ENCODE peak calls at places on chromosomes 4 and X, in nine cellular contexts. One of them, this sample, is unnamed.

GRCh38 chr4:121953860-121954259 is 2.0 kb upstream of the TRPC3 start:
- DNase-seq in substantia nigra: no peak
- DNase-seq in ascending aorta: no peak
- DNase-seq in IMR-90: no peak
- DNase-seq in GM23248: no peak
- DNase-seq in brain microvascular endothelial cell: no peak
- DNase-seq in A549: no peak
- DNase-seq in naive thymus-derived CD4-positive, alpha-beta T cell: no peak
- DNase-seq in heart right ventricle: no peak
- DNase-seq in this sample: no peak

GRCh38 chrX:15854080-15854655 is 445 bp downstream of the AP1S2 start:
- DNase-seq in ascending aorta: peak
- DNase-seq in brain microvascular endothelial cell: no peak
- DNase-seq in substantia nigra: peak
- DNase-seq in IMR-90: no peak
- DNase-seq in A549: peak
- DNase-seq in naive thymus-derived CD4-positive, alpha-beta T cell: peak
- DNase-seq in heart right ventricle: peak
- DNase-seq in GM23248: peak
- DNase-seq in this sample: no peak

GRCh38 chrX:44344194-44344593 is 722 bp upstream of the EFHC2 start:
- DNase-seq in naive thymus-derived CD4-positive, alpha-beta T cell: peak
- DNase-seq in substantia nigra: peak
- DNase-seq in IMR-90: no peak
- DNase-seq in GM23248: no peak
- DNase-seq in A549: no peak
- DNase-seq in ascending aorta: no peak
- DNase-seq in brain microvascular endothelial cell: no peak
- DNase-seq in heart right ventricle: no peak
- DNase-seq in this sample: no peak

GRCh38 chr4:109945056-109945455 is 32.4 kb downstream of the EGF start:
- DNase-seq in GM23248: peak
- DNase-seq in heart right ventricle: no peak
- DNase-seq in A549: peak
- DNase-seq in IMR-90: no peak
- DNase-seq in brain microvascular endothelial cell: no peak
- DNase-seq in substantia nigra: no peak
- DNase-seq in naive thymus-derived CD4-positive, alpha-beta T cell: no peak
- DNase-seq in ascending aorta: no peak
- DNase-seq in this sample: peak

GRCh38 chr4:64305565-64306254 is 103.5 kb downstream of the TECRL start:
- DNase-seq in brain microvascular endothelial cell: no peak
- DNase-seq in GM23248: no peak
- DNase-seq in heart right ventricle: no peak
- DNase-seq in naive thymus-derived CD4-positive, alpha-beta T cell: no peak
- DNase-seq in ascending aorta: no peak
- DNase-seq in substantia nigra: no peak
- DNase-seq in IMR-90: no peak
- DNase-seq in A549: no peak
- DNase-seq in this sample: no peak

GRCh38 chr4:83267121-83267834 is 17.3 kb downstream of the COQ2 start:
- DNase-seq in IMR-90: peak
- DNase-seq in heart right ventricle: no peak
- DNase-seq in ascending aorta: peak
- DNase-seq in brain microvascular endothelial cell: peak
- DNase-seq in substantia nigra: no peak
- DNase-seq in GM23248: peak
- DNase-seq in A549: peak
- DNase-seq in naive thymus-derived CD4-positive, alpha-beta T cell: no peak
- DNase-seq in this sample: no peak

GRCh38 chr4:766559-767283 is 59.2 kb downstream of the CPLX1 start:
- DNase-seq in heart right ventricle: no peak
- DNase-seq in naive thymus-derived CD4-positive, alpha-beta T cell: no peak
- DNase-seq in substantia nigra: no peak
- DNase-seq in IMR-90: no peak
- DNase-seq in ascending aorta: no peak
- DNase-seq in A549: no peak
- DNase-seq in brain microvascular endothelial cell: no peak
- DNase-seq in GM23248: no peak
- DNase-seq in this sample: no peak

GRCh38 chr4:47913328-47913727 is 1.1 kb downstream of the NFXL1 start:
- DNase-seq in ascending aorta: no peak
- DNase-seq in naive thymus-derived CD4-positive, alpha-beta T cell: no peak
- DNase-seq in IMR-90: peak
- DNase-seq in GM23248: peak
- DNase-seq in A549: no peak
- DNase-seq in heart right ventricle: no peak
- DNase-seq in brain microvascular endothelial cell: peak
- DNase-seq in substantia nigra: no peak
- DNase-seq in this sample: no peak

GRCh38 chr4:112952301-112952700 is 97.2 kb upstream of the ANK2 start:
- DNase-seq in A549: no peak
- DNase-seq in heart right ventricle: no peak
- DNase-seq in IMR-90: no peak
- DNase-seq in naive thymus-derived CD4-positive, alpha-beta T cell: no peak
- DNase-seq in substantia nigra: no peak
- DNase-seq in ascending aorta: no peak
- DNase-seq in GM23248: no peak
- DNase-seq in brain microvascular endothelial cell: no peak
- DNase-seq in this sample: no peak

GRCh38 chr4:112953295-112953694 is 96.2 kb upstream of the ANK2 start:
- DNase-seq in IMR-90: no peak
- DNase-seq in A549: no peak
- DNase-seq in ascending aorta: no peak
- DNase-seq in naive thymus-derived CD4-positive, alpha-beta T cell: no peak
- DNase-seq in GM23248: no peak
- DNase-seq in brain microvascular endothelial cell: no peak
- DNase-seq in heart right ventricle: no peak
- DNase-seq in substantia nigra: no peak
- DNase-seq in this sample: no peak

GRCh38 chr4:112951362-112951962 is 98.0 kb upstream of the ANK2 start:
- DNase-seq in ascending aorta: no peak
- DNase-seq in brain microvascular endothelial cell: no peak
- DNase-seq in A549: no peak
- DNase-seq in heart right ventricle: no peak
- DNase-seq in GM23248: peak
- DNase-seq in IMR-90: peak
- DNase-seq in naive thymus-derived CD4-positive, alpha-beta T cell: no peak
- DNase-seq in substantia nigra: no peak
- DNase-seq in this sample: no peak

DNA sequence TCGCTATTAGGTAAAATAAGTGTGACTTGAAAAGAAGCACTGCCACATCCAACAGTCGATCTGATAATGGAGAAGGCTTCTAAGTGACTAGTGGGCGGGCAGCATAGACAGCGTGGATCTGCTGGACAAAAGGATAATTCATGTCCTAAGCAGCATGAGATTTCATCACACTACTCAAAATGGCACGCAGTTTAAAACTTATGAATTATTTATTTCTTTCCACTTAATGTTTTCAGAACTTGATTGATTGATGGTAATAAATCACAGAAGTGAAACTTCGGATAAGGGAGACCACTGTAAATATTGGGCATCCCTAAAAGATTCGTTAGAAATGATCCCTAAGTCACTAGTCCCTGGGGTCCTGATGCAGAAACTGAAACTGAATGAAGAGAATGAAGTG is 93.0 kb upstream of the ANK2 start:
- DNase-seq in brain microvascular endothelial cell: no peak
- DNase-seq in naive thymus-derived CD4-positive, alpha-beta T cell: no peak
- DNase-seq in heart right ventricle: no peak
- DNase-seq in GM23248: no peak
- DNase-seq in A549: no peak
- DNase-seq in IMR-90: no peak
- DNase-seq in ascending aorta: no peak
- DNase-seq in substantia nigra: peak
- DNase-seq in this sample: no peak
- H3K27ac ChIP-seq in brain microvascular endothelial cell: no peak
- H3K27ac ChIP-seq in naive thymus-derived CD4-positive, alpha-beta T cell: no peak
- H3K27ac ChIP-seq in heart right ventricle: no peak
- H3K27ac ChIP-seq in GM23248: no peak
- H3K27ac ChIP-seq in A549: no peak
- H3K27ac ChIP-seq in IMR-90: no peak
- H3K27ac ChIP-seq in ascending aorta: no peak
- H3K27ac ChIP-seq in substantia nigra: peak
- H3K27ac ChIP-seq in this sample: no peak

GRCh38 chr4:38268108-38268507 is 307.9 kb downstream of the PTTG2 start:
- DNase-seq in substantia nigra: no peak
- DNase-seq in ascending aorta: no peak
- DNase-seq in GM23248: no peak
- DNase-seq in brain microvascular endothelial cell: no peak
- DNase-seq in heart right ventricle: no peak
- DNase-seq in IMR-90: no peak
- DNase-seq in naive thymus-derived CD4-positive, alpha-beta T cell: no peak
- DNase-seq in A549: no peak
- DNase-seq in this sample: no peak

GRCh38 chr4:38273369-38273768 is 313.2 kb downstream of the PTTG2 start:
- DNase-seq in A549: no peak
- DNase-seq in substantia nigra: peak
- DNase-seq in heart right ventricle: no peak
- DNase-seq in GM23248: no peak
- DNase-seq in ascending aorta: no peak
- DNase-seq in brain microvascular endothelial cell: no peak
- DNase-seq in IMR-90: no peak
- DNase-seq in naive thymus-derived CD4-positive, alpha-beta T cell: no peak
- DNase-seq in this sample: no peak

GRCh38 chr4:38266616-38267015 is 306.4 kb downstream of the PTTG2 start:
- DNase-seq in brain microvascular endothelial cell: no peak
- DNase-seq in naive thymus-derived CD4-positive, alpha-beta T cell: no peak
- DNase-seq in IMR-90: peak
- DNase-seq in ascending aorta: peak
- DNase-seq in substantia nigra: peak
- DNase-seq in GM23248: peak
- DNase-seq in A549: no peak
- DNase-seq in heart right ventricle: no peak
- DNase-seq in this sample: no peak

GRCh38 chr4:38268837-38269236 is 308.6 kb downstream of the PTTG2 start:
- DNase-seq in GM23248: no peak
- DNase-seq in brain microvascular endothelial cell: no peak
- DNase-seq in ascending aorta: no peak
- DNase-seq in A549: no peak
- DNase-seq in IMR-90: no peak
- DNase-seq in naive thymus-derived CD4-positive, alpha-beta T cell: no peak
- DNase-seq in heart right ventricle: no peak
- DNase-seq in substantia nigra: no peak
- DNase-seq in this sample: no peak
- H3K27ac ChIP-seq in GM23248: no peak
- H3K27ac ChIP-seq in brain microvascular endothelial cell: no peak
- H3K27ac ChIP-seq in ascending aorta: no peak
- H3K27ac ChIP-seq in A549: no peak
- H3K27ac ChIP-seq in IMR-90: no peak
- H3K27ac ChIP-seq in naive thymus-derived CD4-positive, alpha-beta T cell: no peak
- H3K27ac ChIP-seq in heart right ventricle: no peak
- H3K27ac ChIP-seq in substantia nigra: no peak
- H3K27ac ChIP-seq in this sample: no peak

GRCh38 chr4:138899999-138900398 is 115.6 kb upstream of the NOCT start:
- DNase-seq in brain microvascular endothelial cell: no peak
- DNase-seq in substantia nigra: no peak
- DNase-seq in naive thymus-derived CD4-positive, alpha-beta T cell: no peak
- DNase-seq in A549: no peak
- DNase-seq in heart right ventricle: no peak
- DNase-seq in IMR-90: no peak
- DNase-seq in GM23248: no peak
- DNase-seq in ascending aorta: no peak
- DNase-seq in this sample: no peak

GRCh38 chr4:138894688-138895087 is 120.9 kb upstream of the NOCT start:
- DNase-seq in substantia nigra: no peak
- DNase-seq in heart right ventricle: no peak
- DNase-seq in ascending aorta: no peak
- DNase-seq in naive thymus-derived CD4-positive, alpha-beta T cell: no peak
- DNase-seq in GM23248: no peak
- DNase-seq in brain microvascular endothelial cell: no peak
- DNase-seq in A549: no peak
- DNase-seq in IMR-90: no peak
- DNase-seq in this sample: peak

GRCh38 chr4:138901177-138901576 is 114.4 kb upstream of the NOCT start:
- DNase-seq in GM23248: no peak
- DNase-seq in heart right ventricle: no peak
- DNase-seq in brain microvascular endothelial cell: no peak
- DNase-seq in substantia nigra: no peak
- DNase-seq in IMR-90: peak
- DNase-seq in A549: no peak
- DNase-seq in naive thymus-derived CD4-positive, alpha-beta T cell: no peak
- DNase-seq in ascending aorta: no peak
- DNase-seq in this sample: no peak

GRCh38 chr4:138897818-138898226 is 117.8 kb upstream of the NOCT start:
- DNase-seq in ascending aorta: no peak
- DNase-seq in A549: peak
- DNase-seq in brain microvascular endothelial cell: peak
- DNase-seq in heart right ventricle: no peak
- DNase-seq in IMR-90: peak
- DNase-seq in substantia nigra: no peak
- DNase-seq in naive thymus-derived CD4-positive, alpha-beta T cell: no peak
- DNase-seq in GM23248: peak
- DNase-seq in this sample: peak

DNA sequence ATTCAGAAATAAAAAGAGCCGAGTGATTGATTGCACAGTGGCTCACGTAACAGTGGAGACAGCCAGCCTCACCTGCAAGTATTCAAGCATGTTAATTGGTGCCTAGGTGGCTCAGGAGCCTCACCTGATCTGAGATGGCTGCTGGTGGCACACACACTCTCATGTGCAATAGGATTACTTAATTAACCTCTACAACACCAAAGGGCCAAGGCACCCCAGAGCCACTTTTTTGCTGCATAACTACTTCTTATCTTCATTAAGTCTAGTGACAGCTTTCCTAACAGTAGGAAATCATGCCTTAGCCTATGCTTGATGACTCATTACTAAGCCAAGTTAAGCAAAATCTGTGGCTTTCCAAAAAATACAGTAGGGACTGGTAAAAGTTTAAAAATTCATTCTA is 117.3 kb upstream of the NOCT start:
- DNase-seq in substantia nigra: no peak
- DNase-seq in naive thymus-derived CD4-positive, alpha-beta T cell: no peak
- DNase-seq in IMR-90: peak
- DNase-seq in brain microvascular endothelial cell: peak
- DNase-seq in GM23248: peak
- DNase-seq in heart right ventricle: no peak
- DNase-seq in ascending aorta: no peak
- DNase-seq in A549: no peak
- DNase-seq in this sample: no peak
- H3K27ac ChIP-seq in substantia nigra: no peak
- H3K27ac ChIP-seq in naive thymus-derived CD4-positive, alpha-beta T cell: no peak
- H3K27ac ChIP-seq in IMR-90: no peak
- H3K27ac ChIP-seq in brain microvascular endothelial cell: peak
- H3K27ac ChIP-seq in GM23248: peak
- H3K27ac ChIP-seq in heart right ventricle: no peak
- H3K27ac ChIP-seq in ascending aorta: no peak
- H3K27ac ChIP-seq in A549: no peak
- H3K27ac ChIP-seq in this sample: peak

DNA sequence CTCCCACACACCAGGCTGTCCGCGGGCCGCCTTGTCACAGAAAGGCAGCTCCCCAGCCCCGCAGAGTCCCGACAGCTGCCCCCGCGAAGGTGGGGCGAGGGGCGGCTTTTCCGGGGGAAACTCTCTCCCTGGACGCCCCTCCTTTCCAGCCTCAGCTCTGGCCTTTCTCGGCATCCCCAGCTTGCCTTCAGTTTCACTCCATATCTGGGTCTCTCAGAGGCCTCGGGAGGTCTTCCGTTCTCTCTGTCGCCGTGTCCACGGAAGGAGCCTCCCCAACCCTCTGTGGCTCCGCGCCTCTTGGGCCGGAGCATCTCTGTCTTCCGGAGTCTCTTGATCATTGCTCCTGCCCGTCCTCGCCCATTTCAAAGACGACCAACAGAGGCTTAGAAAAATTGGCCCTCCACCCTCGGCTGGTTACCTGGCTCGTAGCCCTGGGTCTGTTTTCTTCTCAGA is 6.1 kb upstream of the MSX1 start:
- DNase-seq in ascending aorta: no peak
- DNase-seq in A549: no peak
- DNase-seq in IMR-90: no peak
- DNase-seq in brain microvascular endothelial cell: no peak
- DNase-seq in heart right ventricle: no peak
- DNase-seq in GM23248: peak
- DNase-seq in substantia nigra: no peak
- DNase-seq in naive thymus-derived CD4-positive, alpha-beta T cell: no peak
- DNase-seq in this sample: no peak
- H3K27ac ChIP-seq in ascending aorta: peak
- H3K27ac ChIP-seq in A549: no peak
- H3K27ac ChIP-seq in IMR-90: no peak
- H3K27ac ChIP-seq in brain microvascular endothelial cell: peak
- H3K27ac ChIP-seq in heart right ventricle: no peak
- H3K27ac ChIP-seq in GM23248: peak
- H3K27ac ChIP-seq in substantia nigra: no peak
- H3K27ac ChIP-seq in naive thymus-derived CD4-positive, alpha-beta T cell: no peak
- H3K27ac ChIP-seq in this sample: no peak